ENCODE peak calls at places on chromosomes 2 and 18, in five cellular contexts. K is HL-60, V is HepG2, F is bronchial epithelial cell, L is fibroblast of lung. S is an unnamed sample.
A peak's percentile ranks its signal among the peaks of the same experiment; 100 is the strongest.

GRCh38 chr2:232438951-232439757 is 16.8 kb upstream of the ALPI start:
- DNase-seq in L (no peak), V (no peak), F (no peak), K (no peak), S (peak; percentile 32)

GRCh38 chr2:151357359-151357758 is at the start of gene TNFAIP6:
- DNase-seq in K (peak; percentile 55), F (peak; percentile 77), V (no peak), L (peak; percentile 96), S (peak; percentile 82)

GRCh38 chr18:3495691-3496090 is 45.7 kb downstream of the TGIF1 start:
- DNase-seq in V (no peak), L (no peak), F (no peak), K (no peak), S (no peak)

GRCh38 chr2:189982777-189983394 is 79.6 kb downstream of the MSTN start:
- DNase-seq in L (no peak), K (peak; percentile 10), F (peak; percentile 8), V (peak; percentile 35), S (peak; percentile 3)

GRCh38 chr2:69493268-69493667 is 56.0 kb upstream of the NFU1 start:
- DNase-seq in K (no peak), V (no peak), F (no peak), L (no peak), S (no peak)

GRCh38 chr2:226652388-226652787 is 147.2 kb downstream of the IRS1 start:
- DNase-seq in F (peak; percentile 94), K (no peak), V (no peak), L (peak; percentile 99), S (peak; percentile 80)

GRCh38 chr18:74291771-74292540 is at the start of gene CYB5A:
- DNase-seq in F (peak; percentile 83), K (peak; percentile 99), V (peak; percentile 98), L (peak; percentile 92), S (peak; percentile 95)

GRCh38 chr18:79927597-79928562 is 23.6 kb downstream of the SLC66A2 start:
- DNase-seq in F (no peak), V (no peak), L (no peak), K (no peak), S (no peak)

GRCh38 chr2:109129921-109130725 is 1.1 kb downstream of the SH3RF3 start:
- DNase-seq in V (no peak), F (no peak), L (peak; percentile 23), K (no peak), S (no peak)

GRCh38 chr2:106977707-106978106 is 91.7 kb upstream of the ST6GAL2 start:
- DNase-seq in K (no peak), F (no peak), V (no peak), L (peak; percentile 59), S (no peak)

GRCh38 chr2:200944467-200945394 is 18.7 kb downstream of the ORC2 start:
- DNase-seq in K (no peak), F (peak; percentile 94), V (peak; percentile 82), L (peak; percentile 89), S (peak; percentile 91)

GRCh38 chr2:199465988-199466703 is 8.4 kb upstream of the SATB2 start:
- DNase-seq in V (no peak), F (no peak), K (no peak), L (no peak), S (no peak)

GRCh38 chr2:190216829-190217228 is 102.8 kb downstream of the HIBCH start:
- DNase-seq in V (peak; percentile 35), L (no peak), F (no peak), K (peak; percentile 30), S (no peak)

DNA sequence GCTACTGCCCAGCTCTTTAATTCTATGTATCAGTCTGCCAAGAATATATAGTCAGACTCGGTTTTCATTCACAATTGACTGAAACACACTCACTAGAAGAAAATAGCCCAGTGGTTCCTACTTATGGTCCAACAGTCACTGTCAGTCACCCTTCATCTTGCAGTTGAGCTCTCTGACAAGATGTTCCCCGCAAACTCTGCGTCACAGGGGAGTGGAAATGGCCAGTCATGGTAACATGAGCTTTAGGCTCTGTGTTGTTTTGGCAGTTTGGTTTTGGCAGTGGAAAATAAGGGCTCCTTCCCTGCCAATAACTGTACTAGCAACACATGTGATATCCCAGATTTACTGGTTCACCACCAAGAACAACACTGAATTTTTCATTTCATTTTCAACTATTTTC is 122.5 kb downstream of the PRPF40A start:
- DNase-seq in L (peak; percentile 51), F (peak; percentile 24), V (no peak), K (no peak), S (peak; percentile 24)
- H3K4me3 ChIP-seq in L (no peak overlapping the region), F (no peak overlapping the region), V (no peak overlapping the region), K (no peak overlapping the region), S (no peak overlapping the region)

DNA sequence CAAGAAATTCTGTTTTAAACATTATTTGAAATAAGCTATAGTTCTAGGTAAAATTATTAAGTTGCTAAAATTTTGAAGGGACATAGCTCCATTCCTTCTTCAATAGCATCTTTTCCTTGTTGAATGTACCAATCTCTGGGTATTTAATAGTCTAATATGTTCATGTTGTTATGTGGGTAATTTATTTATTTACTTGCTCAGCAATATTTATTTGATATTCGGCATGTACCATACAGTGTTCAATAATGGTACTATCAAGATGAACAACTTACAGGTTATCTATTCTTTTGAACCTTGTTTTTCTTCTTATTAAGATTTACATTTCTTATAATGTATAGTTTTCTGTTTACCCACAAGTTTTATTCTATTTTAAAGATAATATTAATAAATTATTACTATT is 1616.8 kb upstream of the PIK3C3 start:
- DNase-seq in K (no peak), V (no peak), F (no peak), L (no peak), S (no peak)
- TF ChIP-seq CTCF in K (no peak), V (no peak), F (no peak), L (no peak), S (no peak)

DNA sequence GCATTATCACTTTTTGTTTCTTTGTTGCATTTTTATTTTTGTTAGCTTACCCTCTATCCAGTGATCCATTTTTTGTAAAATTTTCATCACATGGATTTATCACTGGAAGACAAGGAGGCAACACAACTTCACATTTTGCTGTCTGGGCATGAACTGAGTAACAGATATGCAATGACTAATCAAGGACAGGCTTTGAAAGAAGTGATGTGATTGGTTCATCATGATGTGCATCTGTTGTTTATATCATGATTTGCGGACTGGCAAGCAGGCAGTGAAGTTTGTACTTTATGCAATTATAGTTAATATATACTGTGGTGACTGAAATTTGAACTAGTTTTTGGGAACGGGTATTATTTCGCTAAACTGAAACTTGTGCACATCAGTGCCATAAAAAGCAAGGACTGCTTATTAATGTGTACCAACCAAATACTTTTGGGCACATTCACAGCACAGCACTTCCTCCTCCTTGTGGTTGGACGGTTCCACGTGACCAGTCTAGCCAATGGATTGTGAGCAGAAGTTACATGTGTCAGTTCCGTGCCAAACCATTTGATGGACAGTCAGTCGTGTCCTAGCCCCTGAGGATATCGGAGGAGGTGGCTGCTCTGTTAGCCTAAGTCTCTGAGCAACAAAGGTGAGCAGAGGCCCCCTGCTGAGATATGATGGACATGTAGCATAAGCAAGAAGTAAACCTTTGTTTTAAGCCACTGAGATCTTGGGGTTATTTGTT is 201.4 kb upstream of the SIX2 start:
- DNase-seq in L (no peak), V (no peak), F (peak; percentile 71), K (peak; percentile 33), S (peak; percentile 52)
- H3K4me3 ChIP-seq in L (no peak overlapping the region), V (no peak overlapping the region), F (no peak overlapping the region), K (no peak overlapping the region), S (no peak overlapping the region)

GRCh38 chr2:179129574-179130238 is 79.8 kb upstream of the CCDC141 start:
- DNase-seq in F (peak; percentile 23), V (no peak), L (peak; percentile 3), K (no peak), S (peak; percentile 25)
- TF ChIP-seq CTCF in F (peak; percentile 48), V (peak; percentile 65), L (peak; percentile 44), K (peak; percentile 26), S (peak; percentile 66)

GRCh38 chr2:162073776-162074578 is at the start of gene DPP4:
- DNase-seq in F (no peak), L (peak; percentile 40), V (peak; percentile 65), K (peak; percentile 6), S (peak; percentile 42)

GRCh38 chr2:162074937-162075688 is 1.1 kb upstream of the DPP4 start:
- DNase-seq in F (no peak), K (no peak), V (peak; percentile 53), L (peak; percentile 66), S (no peak)

GRCh38 chr2:162074579-162074922 is 536 bp upstream of the DPP4 start:
- DNase-seq in K (no peak), V (no peak), L (no peak), F (no peak), S (peak; percentile 39)

GRCh38 chr2:162072181-162072702 is 1.8 kb downstream of the DPP4 start:
- DNase-seq in K (no peak), L (peak; percentile 83), F (peak; percentile 47), V (peak; percentile 59), S (peak; percentile 30)

DNA sequence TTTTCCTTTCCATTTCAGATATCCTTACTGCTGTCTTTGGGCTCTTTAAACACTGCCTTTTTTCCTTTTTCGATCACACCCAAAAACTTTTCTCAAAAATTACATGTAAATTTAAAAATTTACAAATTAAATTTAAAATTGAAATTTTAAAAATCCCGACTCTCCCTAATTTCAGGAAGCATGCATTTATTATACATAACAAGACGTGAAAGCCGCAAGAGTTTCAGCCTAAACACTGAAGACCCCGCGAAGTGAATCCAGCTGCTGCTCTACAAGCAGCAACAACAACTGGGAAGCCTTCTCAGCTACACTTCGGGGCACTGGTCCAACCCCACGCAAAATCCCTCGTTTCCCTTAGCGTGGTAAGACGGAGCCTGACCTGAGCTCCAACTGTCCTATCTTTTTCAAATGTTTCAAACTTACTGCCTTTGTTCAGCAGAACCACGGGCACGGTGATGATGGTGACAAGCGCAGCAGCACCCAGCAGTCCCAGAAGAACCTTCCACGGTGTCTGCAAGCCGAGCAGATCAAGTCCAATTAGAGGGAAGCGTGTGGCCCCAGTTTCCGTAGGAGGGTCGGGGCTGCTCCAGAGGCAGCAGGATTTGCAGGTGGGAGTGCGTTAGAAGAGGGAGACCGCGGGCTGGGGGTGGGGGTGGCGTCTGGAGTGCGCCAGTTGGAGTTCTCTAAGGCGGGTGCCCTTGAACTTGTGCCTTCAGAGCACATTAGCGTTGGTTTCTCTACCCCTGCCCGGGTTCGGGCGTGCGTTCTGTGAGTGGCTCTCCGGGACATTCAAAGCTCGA is 839 bp downstream of the DPP4 start:
- DNase-seq in K (no peak), L (no peak), F (no peak), V (no peak), S (no peak)
- H3K4me3 ChIP-seq in K (peak overlapping the region; percentile 40), L (peak overlapping the region; percentile 74), F (peak overlapping the region; percentile 41), V (peak overlapping the region; percentile 78), S (peak overlapping the region; percentile 41)

GRCh38 chr2:143259368-143259958 is 130.2 kb downstream of the ARHGAP15 start:
- DNase-seq in K (peak; percentile 68), V (peak; percentile 63), F (peak; percentile 67), L (peak; percentile 56), S (peak; percentile 73)

GRCh38 chr2:143258126-143258892 is 129.1 kb downstream of the ARHGAP15 start:
- DNase-seq in V (no peak), F (no peak), L (no peak), K (no peak), S (no peak)

GRCh38 chr2:143264851-143265250 is 135.6 kb downstream of the ARHGAP15 start:
- DNase-seq in F (peak; percentile 38), K (no peak), L (peak; percentile 91), V (no peak), S (peak; percentile 18)

GRCh38 chr2:143261986-143262784 is 133.0 kb downstream of the ARHGAP15 start:
- DNase-seq in F (no peak), V (no peak), L (peak; percentile 4), K (peak; percentile 90), S (peak; percentile 30)

GRCh38 chr2:143263045-143263625 is 133.9 kb downstream of the ARHGAP15 start:
- DNase-seq in K (no peak), F (peak; percentile 28), V (no peak), L (peak; percentile 17), S (peak; percentile 27)
- TF ChIP-seq CTCF in K (no peak), F (peak; percentile 19), V (peak; percentile 41), L (peak; percentile 4), S (no peak)

S was measured in epithelial cell of esophagus.